ENCODE peak calls at places on chromosomes 2 and 18, in six cellular contexts. One of them, this sample, is unnamed.

GRCh38 chr18:75104483-75104882 is 104.5 kb downstream of the PTGR3 start:
- DNase-seq in IMR-90: no peak
- DNase-seq in A549: no peak
- DNase-seq in K562: no peak
- DNase-seq in HepG2: no peak
- DNase-seq in GM12878: no peak
- DNase-seq in this sample: no peak

GRCh38 chr2:191878576-191879298 is 31.8 kb upstream of the CAVIN2 start:
- DNase-seq in IMR-90: peak
- DNase-seq in A549: no peak
- DNase-seq in K562: no peak
- DNase-seq in HepG2: no peak
- DNase-seq in GM12878: no peak
- DNase-seq in this sample: no peak

GRCh38 chr2:29123584-29124349 is 8.6 kb downstream of the CLIP4 start:
- DNase-seq in IMR-90: peak
- DNase-seq in A549: peak
- DNase-seq in K562: no peak
- DNase-seq in HepG2: peak
- DNase-seq in GM12878: no peak
- DNase-seq in this sample: no peak

GRCh38 chr2:216652566-216652965 is 19.3 kb downstream of the IGFBP2 start:
- DNase-seq in IMR-90: no peak
- DNase-seq in A549: no peak
- DNase-seq in K562: no peak
- DNase-seq in HepG2: no peak
- DNase-seq in GM12878: no peak
- DNase-seq in this sample: no peak

GRCh38 chr2:160269365-160269764 is 69.3 kb upstream of the ITGB6 start:
- DNase-seq in IMR-90: no peak
- DNase-seq in A549: no peak
- DNase-seq in K562: no peak
- DNase-seq in HepG2: no peak
- DNase-seq in GM12878: no peak
- DNase-seq in this sample: no peak

GRCh38 chr2:241804326-241805276 is 4.4 kb upstream of the NEU4 start:
- DNase-seq in IMR-90: no peak
- DNase-seq in A549: no peak
- DNase-seq in K562: peak
- DNase-seq in HepG2: peak
- DNase-seq in GM12878: no peak
- DNase-seq in this sample: no peak

GRCh38 chr2:209973328-209973727 is 29.1 kb upstream of the RPE start:
- DNase-seq in IMR-90: no peak
- DNase-seq in A549: no peak
- DNase-seq in K562: no peak
- DNase-seq in HepG2: no peak
- DNase-seq in GM12878: no peak
- DNase-seq in this sample: no peak

GRCh38 chr18:46068763-46069162 is 3.3 kb downstream of the PSTPIP2 start:
- DNase-seq in IMR-90: no peak
- DNase-seq in A549: no peak
- DNase-seq in K562: no peak
- DNase-seq in HepG2: no peak
- DNase-seq in GM12878: no peak
- DNase-seq in this sample: no peak

GRCh38 chr2:233480490-233481202 is 85.9 kb downstream of the USP40 start:
- DNase-seq in IMR-90: no peak
- DNase-seq in A549: no peak
- DNase-seq in K562: no peak
- DNase-seq in HepG2: peak
- DNase-seq in GM12878: no peak
- DNase-seq in this sample: no peak

GRCh38 chr2:177467646-177468045 is 75.1 kb downstream of the AGPS start:
- DNase-seq in IMR-90: peak
- DNase-seq in A549: no peak
- DNase-seq in K562: no peak
- DNase-seq in HepG2: no peak
- DNase-seq in GM12878: no peak
- DNase-seq in this sample: no peak

GRCh38 chr2:181627545-181627944 is 29.4 kb downstream of the CERKL start:
- DNase-seq in IMR-90: peak
- DNase-seq in A549: no peak
- DNase-seq in K562: no peak
- DNase-seq in HepG2: no peak
- DNase-seq in GM12878: no peak
- DNase-seq in this sample: no peak

GRCh38 chr2:118371500-118371899 is 283.2 kb downstream of the INSIG2 start:
- DNase-seq in IMR-90: peak
- DNase-seq in A549: peak
- DNase-seq in K562: peak
- DNase-seq in HepG2: peak
- DNase-seq in GM12878: no peak
- DNase-seq in this sample: peak

GRCh38 chr2:54042908-54043620 is 72.3 kb upstream of the PSME4 start:
- DNase-seq in IMR-90: no peak
- DNase-seq in A549: no peak
- DNase-seq in K562: no peak
- DNase-seq in HepG2: no peak
- DNase-seq in GM12878: no peak
- DNase-seq in this sample: no peak

GRCh38 chr2:15651367-15651727 is 59.7 kb downstream of the DDX1 start:
- DNase-seq in IMR-90: no peak
- DNase-seq in A549: no peak
- DNase-seq in K562: no peak
- DNase-seq in HepG2: no peak
- DNase-seq in GM12878: no peak
- DNase-seq in this sample: no peak

GRCh38 chr2:232088771-232089170 is 127.3 kb downstream of the DIS3L2 start:
- DNase-seq in IMR-90: no peak
- DNase-seq in A549: no peak
- DNase-seq in K562: no peak
- DNase-seq in HepG2: no peak
- DNase-seq in GM12878: no peak
- DNase-seq in this sample: no peak

GRCh38 chr2:232085826-232086425 is 124.4 kb downstream of the DIS3L2 start:
- DNase-seq in IMR-90: peak
- DNase-seq in A549: no peak
- DNase-seq in K562: no peak
- DNase-seq in HepG2: no peak
- DNase-seq in GM12878: no peak
- DNase-seq in this sample: no peak

DNA sequence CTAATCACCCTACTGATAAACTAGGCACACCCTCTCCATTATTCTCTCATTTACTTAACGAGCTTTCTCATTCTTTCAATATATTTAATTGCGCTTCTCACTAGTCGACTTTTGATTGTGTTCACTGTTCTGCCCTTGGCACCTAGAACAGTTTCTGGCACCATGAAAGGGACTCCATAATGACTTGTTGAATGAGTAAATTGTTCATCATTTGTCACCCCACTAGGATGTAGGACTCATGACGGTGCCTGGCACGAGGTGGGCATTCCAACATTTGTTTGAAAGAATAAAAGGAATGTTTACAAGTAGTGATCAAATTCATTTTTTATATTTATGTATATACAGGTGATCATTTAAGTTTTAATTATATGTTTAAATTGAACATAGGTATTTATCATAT is 123.7 kb downstream of the DIS3L2 start:
- DNase-seq in IMR-90: no peak
- DNase-seq in A549: no peak
- DNase-seq in K562: no peak
- DNase-seq in HepG2: no peak
- DNase-seq in GM12878: no peak
- DNase-seq in this sample: no peak
- TF ChIP-seq USF2 in IMR-90: no peak
- TF ChIP-seq USF2 in A549: no peak
- TF ChIP-seq USF2 in K562: no peak
- TF ChIP-seq USF2 in HepG2: no peak
- TF ChIP-seq USF2 in GM12878: no peak
- TF ChIP-seq USF2 in this sample: no peak

GRCh38 chr2:102004588-102004987 is 12.8 kb downstream of the IL1R2 start:
- DNase-seq in IMR-90: no peak
- DNase-seq in A549: no peak
- DNase-seq in K562: no peak
- DNase-seq in HepG2: no peak
- DNase-seq in GM12878: no peak
- DNase-seq in this sample: no peak

GRCh38 chr2:102005449-102005848 is 13.7 kb downstream of the IL1R2 start:
- DNase-seq in IMR-90: no peak
- DNase-seq in A549: no peak
- DNase-seq in K562: no peak
- DNase-seq in HepG2: no peak
- DNase-seq in GM12878: no peak
- DNase-seq in this sample: no peak

GRCh38 chr2:102008490-102008889 is 16.7 kb downstream of the IL1R2 start:
- DNase-seq in IMR-90: no peak
- DNase-seq in A549: no peak
- DNase-seq in K562: no peak
- DNase-seq in HepG2: no peak
- DNase-seq in GM12878: no peak
- DNase-seq in this sample: no peak

GRCh38 chr2:102006886-102007278 is 15.1 kb downstream of the IL1R2 start:
- DNase-seq in IMR-90: no peak
- DNase-seq in A549: no peak
- DNase-seq in K562: no peak
- DNase-seq in HepG2: no peak
- DNase-seq in GM12878: no peak
- DNase-seq in this sample: no peak

GRCh38 chr2:102005989-102006885 is 14.5 kb downstream of the IL1R2 start:
- DNase-seq in IMR-90: peak
- DNase-seq in A549: peak
- DNase-seq in K562: peak
- DNase-seq in HepG2: peak
- DNase-seq in GM12878: no peak
- DNase-seq in this sample: peak
- TF ChIP-seq USF2 in IMR-90: no peak
- TF ChIP-seq USF2 in A549: no peak
- TF ChIP-seq USF2 in K562: no peak
- TF ChIP-seq USF2 in HepG2: no peak
- TF ChIP-seq USF2 in GM12878: no peak
- TF ChIP-seq USF2 in this sample: no peak

DNA sequence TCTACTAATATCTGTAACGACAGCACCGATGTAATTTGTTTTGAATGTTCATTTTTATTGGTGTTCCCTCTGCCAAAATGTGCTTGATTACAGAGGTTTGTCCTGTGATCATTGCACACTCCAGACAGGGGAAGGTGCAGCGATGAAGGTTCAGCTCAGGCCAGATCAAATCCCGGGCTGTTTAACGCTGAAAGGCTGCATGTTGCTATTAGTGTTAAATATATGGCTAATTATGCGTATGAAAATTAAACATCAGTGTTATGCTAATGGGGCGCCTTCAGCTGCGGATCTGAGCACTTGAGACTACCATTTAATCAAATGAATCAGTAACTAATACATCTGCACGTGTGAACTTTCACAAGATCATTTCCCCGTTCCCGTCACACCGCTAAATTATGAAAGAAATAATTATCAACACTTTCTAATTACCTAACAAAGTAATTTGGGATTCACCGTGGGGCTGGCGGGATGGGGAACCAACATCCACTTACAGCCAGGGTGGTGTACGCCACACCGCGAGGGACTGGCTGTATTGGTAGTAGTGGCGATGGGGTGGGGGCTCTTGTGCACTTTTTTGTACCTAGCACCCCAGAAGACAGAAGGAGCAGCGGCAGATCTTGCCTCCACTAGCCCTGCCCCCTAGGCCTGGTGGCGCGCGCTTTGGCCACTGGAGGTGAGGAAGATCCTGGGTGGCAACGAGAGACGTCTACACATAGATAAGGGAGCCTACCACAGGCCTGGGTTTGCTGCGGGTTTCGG is 1.4 kb upstream of the DLX1 start:
- DNase-seq in IMR-90: no peak
- DNase-seq in A549: no peak
- DNase-seq in K562: peak
- DNase-seq in HepG2: no peak
- DNase-seq in GM12878: no peak
- DNase-seq in this sample: peak
- TF ChIP-seq USF2 in IMR-90: no peak
- TF ChIP-seq USF2 in A549: no peak
- TF ChIP-seq USF2 in K562: no peak
- TF ChIP-seq USF2 in HepG2: no peak
- TF ChIP-seq USF2 in GM12878: no peak
- TF ChIP-seq USF2 in this sample: no peak

GRCh38 chr2:183408562-183408961 is 284.3 kb downstream of the NUP35 start:
- DNase-seq in IMR-90: no peak
- DNase-seq in A549: no peak
- DNase-seq in K562: no peak
- DNase-seq in HepG2: no peak
- DNase-seq in GM12878: no peak
- DNase-seq in this sample: no peak
- TF ChIP-seq USF2 in IMR-90: no peak
- TF ChIP-seq USF2 in A549: no peak
- TF ChIP-seq USF2 in K562: no peak
- TF ChIP-seq USF2 in HepG2: no peak
- TF ChIP-seq USF2 in GM12878: no peak
- TF ChIP-seq USF2 in this sample: no peak

GRCh38 chr2:86357392-86357963 is 20.1 kb upstream of the REEP1 start:
- DNase-seq in IMR-90: no peak
- DNase-seq in A549: no peak
- DNase-seq in K562: no peak
- DNase-seq in HepG2: peak
- DNase-seq in GM12878: no peak
- DNase-seq in this sample: no peak
- TF ChIP-seq USF2 in IMR-90: no peak
- TF ChIP-seq USF2 in A549: no peak
- TF ChIP-seq USF2 in K562: no peak
- TF ChIP-seq USF2 in HepG2: peak
- TF ChIP-seq USF2 in GM12878: no peak
- TF ChIP-seq USF2 in this sample: no peak

GRCh38 chr2:1731963-1732768 is 12.1 kb downstream of the PXDN start:
- DNase-seq in IMR-90: peak
- DNase-seq in A549: no peak
- DNase-seq in K562: no peak
- DNase-seq in HepG2: no peak
- DNase-seq in GM12878: no peak
- DNase-seq in this sample: peak
- TF ChIP-seq USF2 in IMR-90: no peak
- TF ChIP-seq USF2 in A549: no peak
- TF ChIP-seq USF2 in K562: no peak
- TF ChIP-seq USF2 in HepG2: no peak
- TF ChIP-seq USF2 in GM12878: no peak
- TF ChIP-seq USF2 in this sample: no peak

DNA sequence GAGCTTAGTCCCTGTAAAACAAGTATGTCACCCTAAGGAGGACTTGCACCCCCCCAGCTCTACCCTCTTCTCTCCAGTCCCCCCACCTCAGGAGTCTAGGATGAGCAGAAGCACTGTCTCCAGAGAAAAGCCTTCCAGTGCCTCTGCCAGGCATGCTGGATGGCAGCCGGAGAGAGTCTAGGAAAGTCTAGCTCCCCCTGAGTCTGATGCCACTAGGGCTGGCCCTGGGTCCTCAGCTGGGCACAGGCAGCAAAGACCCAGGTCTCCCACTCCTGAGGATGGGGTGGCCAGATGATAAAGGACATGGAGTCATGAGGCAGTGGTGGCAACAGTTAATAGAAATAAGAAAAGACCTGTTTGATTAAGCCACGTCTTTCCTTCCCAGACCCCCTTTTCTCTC is 225.6 kb downstream of the CYP26B1 start:
- DNase-seq in IMR-90: no peak
- DNase-seq in A549: no peak
- DNase-seq in K562: no peak
- DNase-seq in HepG2: no peak
- DNase-seq in GM12878: no peak
- DNase-seq in this sample: no peak
- TF ChIP-seq USF2 in IMR-90: no peak
- TF ChIP-seq USF2 in A549: no peak
- TF ChIP-seq USF2 in K562: no peak
- TF ChIP-seq USF2 in HepG2: no peak
- TF ChIP-seq USF2 in GM12878: no peak
- TF ChIP-seq USF2 in this sample: no peak

This sample was measured in WTC11.